ENCODE peak calls at places on chromosomes 6 and 20, in six cellular contexts. One of them, this sample, is unnamed.

GRCh38 chr6:111737065-111737521 is 131.4 kb upstream of the TRAF3IP2 start:
- DNase-seq in IMR-90: peak
- DNase-seq in A549: no peak
- DNase-seq in GM12878: no peak
- DNase-seq in HepG2: peak
- DNase-seq in K562: no peak
- DNase-seq in this sample: no peak

GRCh38 chr6:37485259-37485658 is 14.4 kb downstream of the CCDC167 start:
- DNase-seq in A549: peak
- DNase-seq in IMR-90: no peak
- DNase-seq in K562: peak
- DNase-seq in HepG2: no peak
- DNase-seq in GM12878: no peak
- DNase-seq in this sample: peak

GRCh38 chr20:58209652-58210397 is 18.6 kb downstream of the ANKRD60 start:
- DNase-seq in A549: peak
- DNase-seq in GM12878: peak
- DNase-seq in IMR-90: peak
- DNase-seq in HepG2: peak
- DNase-seq in K562: peak
- DNase-seq in this sample: peak

GRCh38 chr20:5715068-5715841 is 34.9 kb upstream of the SHLD1 start:
- DNase-seq in GM12878: no peak
- DNase-seq in IMR-90: no peak
- DNase-seq in HepG2: no peak
- DNase-seq in K562: no peak
- DNase-seq in A549: no peak
- DNase-seq in this sample: no peak

GRCh38 chr6:148874698-148875293 is 128.0 kb downstream of the UST start:
- DNase-seq in HepG2: no peak
- DNase-seq in IMR-90: no peak
- DNase-seq in K562: peak
- DNase-seq in GM12878: no peak
- DNase-seq in A549: no peak
- DNase-seq in this sample: peak

GRCh38 chr20:21302645-21303060 is 478 bp upstream of the XRN2 start:
- DNase-seq in HepG2: no peak
- DNase-seq in IMR-90: no peak
- DNase-seq in A549: no peak
- DNase-seq in GM12878: no peak
- DNase-seq in K562: no peak
- DNase-seq in this sample: no peak

GRCh38 chr6:41536884-41537347 is 9.3 kb upstream of the FOXP4 start:
- DNase-seq in IMR-90: no peak
- DNase-seq in GM12878: no peak
- DNase-seq in HepG2: no peak
- DNase-seq in A549: no peak
- DNase-seq in K562: peak
- DNase-seq in this sample: no peak

GRCh38 chr6:117188627-117189201 is 76.6 kb upstream of the VGLL2 start:
- DNase-seq in HepG2: no peak
- DNase-seq in K562: peak
- DNase-seq in GM12878: no peak
- DNase-seq in A549: no peak
- DNase-seq in IMR-90: no peak
- DNase-seq in this sample: no peak

GRCh38 chr6:11538049-11538798 is 675 bp downstream of the TMEM170B start:
- DNase-seq in GM12878: no peak
- DNase-seq in K562: peak
- DNase-seq in HepG2: no peak
- DNase-seq in IMR-90: no peak
- DNase-seq in A549: no peak
- DNase-seq in this sample: peak

GRCh38 chr6:1787894-1788293 is 178.2 kb downstream of the FOXC1 start:
- DNase-seq in IMR-90: peak
- DNase-seq in HepG2: no peak
- DNase-seq in GM12878: no peak
- DNase-seq in A549: no peak
- DNase-seq in K562: no peak
- DNase-seq in this sample: no peak

GRCh38 chr6:3312604-3313167 is 53.9 kb downstream of the PSMG4 start:
- DNase-seq in K562: no peak
- DNase-seq in A549: no peak
- DNase-seq in HepG2: no peak
- DNase-seq in IMR-90: no peak
- DNase-seq in GM12878: no peak
- DNase-seq in this sample: no peak

GRCh38 chr20:34542439-34542838 is 16.1 kb upstream of the MAP1LC3A start:
- DNase-seq in HepG2: no peak
- DNase-seq in GM12878: no peak
- DNase-seq in A549: no peak
- DNase-seq in IMR-90: no peak
- DNase-seq in K562: no peak
- DNase-seq in this sample: no peak

GRCh38 chr20:2707353-2708072 is 14.9 kb downstream of the EBF4 start:
- DNase-seq in IMR-90: no peak
- DNase-seq in A549: no peak
- DNase-seq in GM12878: no peak
- DNase-seq in HepG2: no peak
- DNase-seq in K562: no peak
- DNase-seq in this sample: no peak

DNA sequence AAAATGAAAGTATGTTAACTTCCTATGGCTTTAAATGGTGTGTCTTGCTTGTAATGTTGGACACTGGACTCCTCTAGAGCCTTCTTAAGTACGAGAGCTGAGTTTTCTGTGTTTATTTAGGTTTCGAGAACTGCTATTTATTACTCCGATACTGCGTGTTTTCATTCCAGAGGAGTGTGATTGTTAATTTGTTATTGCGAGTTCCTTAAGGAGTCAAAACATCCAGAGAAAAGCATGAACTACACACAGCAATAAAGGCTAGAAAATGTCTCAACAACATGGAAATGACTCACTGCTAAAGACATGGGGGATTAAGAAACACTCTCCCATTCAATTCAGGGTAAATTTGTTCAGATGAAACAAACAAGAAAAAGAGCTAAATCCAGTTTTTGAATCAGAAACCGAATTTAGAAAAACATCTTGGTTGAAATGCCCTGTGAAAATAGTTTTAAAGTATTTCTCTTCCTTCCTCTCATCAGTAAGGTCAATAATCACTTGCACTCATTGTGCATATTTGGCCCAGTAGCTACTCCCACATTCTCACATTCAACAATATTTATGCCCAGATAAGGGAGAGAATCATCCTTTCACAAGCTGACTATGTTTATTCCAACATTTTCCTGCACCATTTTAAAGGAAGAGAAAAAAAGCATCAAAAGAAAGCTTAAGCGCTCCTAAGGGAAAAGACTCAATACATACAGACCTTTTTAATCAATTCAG is 36.0 kb downstream of the ATXN1 start:
- DNase-seq in IMR-90: peak
- DNase-seq in HepG2: no peak
- DNase-seq in GM12878: no peak
- DNase-seq in A549: no peak
- DNase-seq in K562: no peak
- DNase-seq in this sample: no peak
- TF ChIP-seq BHLHE40 in IMR-90: no peak
- TF ChIP-seq BHLHE40 in HepG2: no peak
- TF ChIP-seq BHLHE40 in GM12878: no peak
- TF ChIP-seq BHLHE40 in A549: no peak
- TF ChIP-seq BHLHE40 in K562: no peak
- TF ChIP-seq BHLHE40 in this sample: no peak

DNA sequence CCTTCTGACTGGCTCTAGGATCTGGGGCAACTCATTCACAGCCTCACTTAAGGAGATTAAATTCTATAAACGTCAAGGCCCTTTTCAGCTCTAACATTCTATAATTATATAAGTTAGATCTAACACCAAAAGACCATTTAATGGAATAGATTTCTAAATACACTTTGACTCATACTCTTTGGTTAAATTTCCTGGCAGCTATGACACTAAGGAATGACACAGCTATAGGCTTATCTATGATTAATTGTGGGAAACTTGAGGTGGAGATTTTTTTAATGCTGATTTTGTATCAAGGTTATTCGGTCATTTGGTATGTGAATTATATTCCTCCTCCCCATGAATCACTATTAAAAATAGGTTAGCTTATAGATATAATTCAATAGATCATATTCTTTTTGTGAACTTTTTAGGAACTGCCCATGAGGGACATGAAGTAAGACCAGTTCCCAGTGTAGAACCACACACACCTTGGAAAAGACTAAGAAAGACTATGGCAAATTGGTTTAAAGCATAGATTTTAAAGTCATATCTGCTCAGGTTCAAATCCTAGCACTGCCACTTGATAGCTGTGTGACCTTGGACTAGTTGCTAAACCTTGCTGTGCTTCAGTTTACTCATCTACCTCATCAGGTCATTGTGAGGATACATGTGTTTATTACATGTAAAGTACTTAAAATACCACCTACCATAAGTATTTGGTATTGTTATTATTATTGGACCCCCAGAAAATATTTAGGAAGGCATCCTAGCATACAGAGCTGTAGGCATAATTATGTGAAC is 116.0 kb downstream of the CRYBG1 start:
- DNase-seq in HepG2: no peak
- DNase-seq in K562: no peak
- DNase-seq in GM12878: no peak
- DNase-seq in IMR-90: peak
- DNase-seq in A549: no peak
- DNase-seq in this sample: no peak
- TF ChIP-seq BHLHE40 in HepG2: no peak
- TF ChIP-seq BHLHE40 in K562: no peak
- TF ChIP-seq BHLHE40 in GM12878: no peak
- TF ChIP-seq BHLHE40 in IMR-90: no peak
- TF ChIP-seq BHLHE40 in A549: no peak
- TF ChIP-seq BHLHE40 in this sample: no peak

GRCh38 chr6:13290335-13290734 is 38.0 kb downstream of the TBC1D7 start:
- DNase-seq in IMR-90: no peak
- DNase-seq in GM12878: no peak
- DNase-seq in K562: peak
- DNase-seq in A549: no peak
- DNase-seq in HepG2: no peak
- DNase-seq in this sample: no peak

GRCh38 chr6:13287104-13287503 is 41.2 kb downstream of the TBC1D7 start:
- DNase-seq in K562: peak
- DNase-seq in HepG2: no peak
- DNase-seq in A549: no peak
- DNase-seq in IMR-90: no peak
- DNase-seq in GM12878: no peak
- DNase-seq in this sample: no peak

GRCh38 chr6:13288969-13289391 is 39.4 kb downstream of the TBC1D7 start:
- DNase-seq in HepG2: no peak
- DNase-seq in K562: no peak
- DNase-seq in A549: no peak
- DNase-seq in GM12878: no peak
- DNase-seq in IMR-90: no peak
- DNase-seq in this sample: no peak

GRCh38 chr6:13289789-13290318 is 38.5 kb downstream of the TBC1D7 start:
- DNase-seq in A549: no peak
- DNase-seq in GM12878: no peak
- DNase-seq in IMR-90: no peak
- DNase-seq in HepG2: peak
- DNase-seq in K562: peak
- DNase-seq in this sample: no peak

DNA sequence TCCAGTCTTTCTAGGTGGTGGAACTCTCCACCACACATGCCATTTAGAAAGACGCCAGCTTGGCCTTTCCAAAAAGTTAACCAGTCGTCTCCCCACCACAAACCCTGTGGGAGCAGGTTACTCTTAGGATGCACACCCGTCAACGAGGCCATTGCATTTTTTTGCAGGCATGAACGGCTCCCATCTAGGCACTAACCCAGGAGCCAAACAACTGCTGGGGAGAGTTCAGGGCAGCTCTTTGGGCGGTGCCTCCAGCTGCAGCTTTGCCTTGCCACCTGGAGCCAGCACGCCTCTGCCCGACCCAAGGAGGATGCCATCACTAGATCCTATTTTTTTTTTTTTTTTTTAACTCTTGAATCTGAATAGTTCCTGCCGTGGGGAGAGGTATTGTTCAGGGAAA is 39.9 kb downstream of the TBC1D7 start:
- DNase-seq in IMR-90: no peak
- DNase-seq in A549: no peak
- DNase-seq in K562: no peak
- DNase-seq in GM12878: no peak
- DNase-seq in HepG2: no peak
- DNase-seq in this sample: no peak
- TF ChIP-seq BHLHE40 in IMR-90: no peak
- TF ChIP-seq BHLHE40 in A549: no peak
- TF ChIP-seq BHLHE40 in K562: no peak
- TF ChIP-seq BHLHE40 in GM12878: no peak
- TF ChIP-seq BHLHE40 in HepG2: no peak
- TF ChIP-seq BHLHE40 in this sample: no peak

GRCh38 chr6:157148391-157149323 is 174.7 kb downstream of the TMEM242 start:
- DNase-seq in GM12878: no peak
- DNase-seq in HepG2: no peak
- DNase-seq in A549: peak
- DNase-seq in K562: no peak
- DNase-seq in IMR-90: peak
- DNase-seq in this sample: no peak
- TF ChIP-seq BHLHE40 in GM12878: no peak
- TF ChIP-seq BHLHE40 in HepG2: no peak
- TF ChIP-seq BHLHE40 in A549: no peak
- TF ChIP-seq BHLHE40 in K562: no peak
- TF ChIP-seq BHLHE40 in IMR-90: peak
- TF ChIP-seq BHLHE40 in this sample: no peak

GRCh38 chr20:54214566-54214965 is 6.7 kb downstream of the PFDN4 start:
- DNase-seq in GM12878: no peak
- DNase-seq in K562: no peak
- DNase-seq in IMR-90: no peak
- DNase-seq in A549: no peak
- DNase-seq in HepG2: no peak
- DNase-seq in this sample: no peak

GRCh38 chr20:54212226-54212625 is 4.3 kb downstream of the PFDN4 start:
- DNase-seq in HepG2: no peak
- DNase-seq in A549: no peak
- DNase-seq in K562: no peak
- DNase-seq in GM12878: no peak
- DNase-seq in IMR-90: peak
- DNase-seq in this sample: no peak

GRCh38 chr20:54215157-54215789 is 7.4 kb downstream of the PFDN4 start:
- DNase-seq in IMR-90: no peak
- DNase-seq in GM12878: no peak
- DNase-seq in A549: no peak
- DNase-seq in K562: no peak
- DNase-seq in HepG2: no peak
- DNase-seq in this sample: no peak

GRCh38 chr20:54209216-54209813 is 1.4 kb downstream of the PFDN4 start:
- DNase-seq in HepG2: peak
- DNase-seq in IMR-90: no peak
- DNase-seq in GM12878: no peak
- DNase-seq in K562: no peak
- DNase-seq in A549: no peak
- DNase-seq in this sample: no peak

DNA sequence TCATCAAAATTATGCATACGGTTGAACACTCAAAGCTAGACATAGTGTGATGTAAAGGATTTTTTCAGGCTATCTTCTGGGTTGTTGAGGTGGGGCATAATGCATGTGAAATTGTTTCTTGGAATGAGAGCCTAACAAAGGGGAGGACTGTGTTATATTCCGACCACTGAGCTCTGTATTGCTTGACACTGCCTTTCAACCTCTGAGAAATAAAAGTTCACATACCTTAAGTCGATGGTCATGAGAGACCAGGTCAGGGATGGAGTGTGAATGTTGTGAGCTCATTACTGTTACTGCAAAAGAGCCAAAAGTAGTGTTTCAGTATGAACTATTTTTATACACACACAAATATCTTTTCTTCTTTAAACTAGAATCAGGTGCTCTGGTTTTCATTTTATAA is 5.0 kb downstream of the PFDN4 start:
- DNase-seq in K562: no peak
- DNase-seq in GM12878: no peak
- DNase-seq in IMR-90: no peak
- DNase-seq in A549: no peak
- DNase-seq in HepG2: no peak
- DNase-seq in this sample: no peak
- TF ChIP-seq BHLHE40 in K562: no peak
- TF ChIP-seq BHLHE40 in GM12878: no peak
- TF ChIP-seq BHLHE40 in IMR-90: no peak
- TF ChIP-seq BHLHE40 in A549: no peak
- TF ChIP-seq BHLHE40 in HepG2: no peak
- TF ChIP-seq BHLHE40 in this sample: no peak

This sample was measured in HEK293T.